ENCODE peak calls at places on chromosomes 1 and 21, in five cellular contexts. M, A, W, Q and S are unnamed samples.

GRCh38 chr1:24641646-24642151 is 1.4 kb upstream of the SRRM1 start:
- DNase-seq in W (peak; percentile 54), M (peak; percentile 36), A (no peak), Q (peak; percentile 29), S (peak; percentile 58)

GRCh38 chr1:193406901-193407300 is 220.5 kb upstream of the B3GALT2 start:
- DNase-seq in A (no peak), W (no peak), Q (no peak), M (peak; percentile 81), S (peak; percentile 60)

GRCh38 chr1:9719978-9720722 is 68.6 kb downstream of the PIK3CD start:
- DNase-seq in W (no peak), M (no peak), A (no peak), Q (no peak), S (no peak)

GRCh38 chr1:5265416-5266075 is 611.1 kb downstream of the AJAP1 start:
- DNase-seq in A (no peak), M (no peak), Q (no peak), W (no peak), S (no peak)

GRCh38 chr1:237386362-237387143 is 344.6 kb downstream of the RYR2 start:
- DNase-seq in M (peak; percentile 67), Q (no peak), A (no peak), W (no peak), S (peak; percentile 25)

GRCh38 chr1:225460737-225461532 is 33.1 kb upstream of the LBR start:
- DNase-seq in W (no peak), Q (peak; percentile 69), A (no peak), M (no peak), S (no peak)

GRCh38 chr1:37614105-37614504 is 18.4 kb upstream of the GNL2 start:
- DNase-seq in A (no peak), W (no peak), M (no peak), Q (no peak), S (no peak)

GRCh38 chr1:41823453-41823852 is 95.3 kb downstream of the HIVEP3 start:
- DNase-seq in W (no peak), Q (peak; percentile 44), A (no peak), M (no peak), S (no peak)

GRCh38 chr1:232538224-232538942 is 91.5 kb downstream of the SIPA1L2 start:
- DNase-seq in Q (peak; percentile 41), W (no peak), A (no peak), M (peak; percentile 31), S (no peak)

GRCh38 chr1:59062743-59063142 is 234.2 kb upstream of the FGGY start:
- DNase-seq in A (peak; percentile 14), Q (peak; percentile 48), M (peak; percentile 76), W (no peak), S (no peak)

GRCh38 chr1:85289207-85289847 is 12.9 kb upstream of the BCL10 start:
- DNase-seq in A (peak; percentile 97), Q (peak; percentile 80), W (no peak), M (peak; percentile 87), S (no peak)

GRCh38 chr1:60612790-60613189 is 469.6 kb upstream of the NFIA start:
- DNase-seq in Q (no peak), W (no peak), M (no peak), A (no peak), S (no peak)

GRCh38 chr1:86704972-86705632 is 726 bp downstream of the SH3GLB1 start:
- DNase-seq in Q (peak; percentile 66), A (no peak), M (peak; percentile 75), W (peak; percentile 71), S (peak; percentile 80)

GRCh38 chr21:23664193-23664694 is 1943.0 kb downstream of the MRPL39 start:
- DNase-seq in Q (no peak), A (no peak), W (no peak), M (no peak), S (no peak)

GRCh38 chr1:203122159-203122558 is 5.4 kb upstream of the ADORA1 start:
- DNase-seq in W (peak; percentile 21), Q (no peak), M (no peak), A (no peak), S (no peak)

GRCh38 chr1:32764826-32765545 is 52.2 kb downstream of the YARS1 start:
- DNase-seq in A (no peak), Q (no peak), M (no peak), W (no peak), S (no peak)

GRCh38 chr1:53729536-53730485 is 9.2 kb downstream of the GLIS1 start:
- DNase-seq in A (no peak), W (no peak), Q (peak; percentile 53), M (no peak), S (no peak)

GRCh38 chr1:234934611-234935033 is 194.0 kb downstream of the TOMM20 start:
- DNase-seq in Q (peak; percentile 18), M (peak; percentile 89), W (peak; percentile 32), A (no peak), S (no peak)

GRCh38 chr1:45275054-45275453 is 51.6 kb upstream of the HPDL start:
- DNase-seq in Q (no peak), M (no peak), W (no peak), A (no peak), S (no peak)

GRCh38 chr1:167641786-167642500 is 11.9 kb downstream of the RCSD1 start:
- DNase-seq in Q (no peak), A (no peak), W (no peak), M (no peak), S (no peak)

GRCh38 chr1:24411963-24412362 is 1.6 kb downstream of the STPG1 start:
- DNase-seq in A (no peak), Q (no peak), M (no peak), W (no peak), S (no peak)

GRCh38 chr1:23718482-23718881 is 24.8 kb upstream of the ELOA start:
- DNase-seq in M (peak; percentile 63), A (no peak), Q (peak; percentile 58), W (no peak), S (peak; percentile 71)

GRCh38 chr1:167922023-167922422 is 8.1 kb upstream of the ADCY10 start:
- DNase-seq in Q (no peak), M (peak; percentile 51), W (no peak), A (no peak), S (no peak)

GRCh38 chr21:27693376-27693775 is 726.5 kb upstream of the ADAMTS5 start:
- DNase-seq in Q (no peak), A (peak; percentile 93), M (peak; percentile 42), W (no peak), S (no peak)

GRCh38 chr1:15107897-15108296 is 45.6 kb upstream of the TMEM51 start:
- DNase-seq in M (no peak), W (no peak), Q (no peak), A (no peak), S (no peak)

GRCh38 chr1:15685820-15686219 is 1.7 kb downstream of the PLEKHM2 start:
- DNase-seq in W (no peak), A (no peak), M (peak; percentile 20), Q (no peak), S (no peak)

GRCh38 chr1:2623571-2624337 is 9.1 kb downstream of the MMEL1 start:
- DNase-seq in W (no peak), M (no peak), A (no peak), Q (no peak), S (no peak)

GRCh38 chr1:209260146-209260545 is 323.4 kb upstream of the CAMK1G start:
- DNase-seq in M (no peak), A (no peak), Q (no peak), W (no peak), S (no peak)

GRCh38 chr21:26833460-26833939 is 11.7 kb downstream of the ADAMTS1 start:
- DNase-seq in Q (no peak), W (no peak), A (no peak), M (no peak), S (no peak)

GRCh38 chr1:100928128-100928527 is 32.2 kb downstream of the SLC30A7 start:
- DNase-seq in Q (no peak), W (no peak), A (no peak), M (no peak), S (no peak)

GRCh38 chr1:184660462-184661191 is 94.0 kb downstream of the EDEM3 start:
- DNase-seq in W (no peak), Q (no peak), M (no peak), A (no peak), S (no peak)

GRCh38 chr21:21200103-21200938 is 202.1 kb downstream of the NCAM2 start:
- DNase-seq in W (no peak), Q (peak; percentile 85), A (peak; percentile 8), M (peak; percentile 98), S (no peak)

GRCh38 chr1:226820935-226821718 is 49.3 kb upstream of the PSEN2 start:
- DNase-seq in M (peak; percentile 100), A (peak; percentile 48), Q (peak; percentile 97), W (no peak), S (no peak)

GRCh38 chr21:35222021-35222420 is 172.9 kb upstream of the RUNX1 start:
- DNase-seq in A (no peak), W (no peak), Q (no peak), M (no peak), S (no peak)

GRCh38 chr1:178530037-178530402 is 17.1 kb downstream of the TEX35 start:
- DNase-seq in Q (peak; percentile 85), A (peak; percentile 53), W (no peak), M (peak; percentile 69), S (no peak)

GRCh38 chr1:233241782-233242181 is 53.7 kb downstream of the PCNX2 start:
- DNase-seq in M (no peak), A (no peak), Q (no peak), W (no peak), S (no peak)

GRCh38 chr1:27350673-27351540 is 9.1 kb downstream of the SYTL1 start:
- DNase-seq in A (no peak), Q (no peak), W (no peak), M (peak; percentile 20), S (no peak)

GRCh38 chr21:40179167-40179566 is 311.9 kb downstream of the PCP4 start:
- DNase-seq in A (no peak), W (no peak), Q (no peak), M (no peak), S (no peak)

GRCh38 chr1:233326995-233327937 is at the start of gene MAP3K21:
- DNase-seq in W (peak; percentile 97), A (peak; percentile 83), Q (peak; percentile 82), M (peak; percentile 8), S (peak; percentile 94)